ENCODE peak calls at places on chromosomes 11 and 22, in five cellular contexts. One of them, this sample, is unnamed.

GRCh38 chr22:46449974-46450745 is 87.3 kb downstream of the CELSR1 start:
- DNase-seq in PC-3: no peak
- DNase-seq in endodermal cell: peak
- DNase-seq in fibroblast of lung: no peak
- DNase-seq in mammary epithelial cell: no peak
- DNase-seq in this sample: no peak

GRCh38 chr11:64358907-64359711 is at the start of gene RPS6KA4:
- DNase-seq in PC-3: peak
- DNase-seq in endodermal cell: peak
- DNase-seq in fibroblast of lung: peak
- DNase-seq in mammary epithelial cell: peak
- DNase-seq in this sample: peak

GRCh38 chr22:48560389-48560751 is 1267.3 kb downstream of the BRD1 start:
- DNase-seq in mammary epithelial cell: no peak
- DNase-seq in endodermal cell: no peak
- DNase-seq in PC-3: no peak
- DNase-seq in fibroblast of lung: no peak
- DNase-seq in this sample: no peak

GRCh38 chr11:124656759-124657627 is 16.5 kb downstream of the SIAE start:
- DNase-seq in PC-3: no peak
- DNase-seq in fibroblast of lung: peak
- DNase-seq in mammary epithelial cell: peak
- DNase-seq in endodermal cell: peak
- DNase-seq in this sample: no peak

GRCh38 chr11:27875480-27876208 is 175.4 kb upstream of the BDNF start:
- DNase-seq in PC-3: peak
- DNase-seq in endodermal cell: no peak
- DNase-seq in fibroblast of lung: no peak
- DNase-seq in mammary epithelial cell: peak
- DNase-seq in this sample: no peak

GRCh38 chr11:85281550-85281949 is 345.6 kb downstream of the DLG2 start:
- DNase-seq in endodermal cell: no peak
- DNase-seq in fibroblast of lung: no peak
- DNase-seq in mammary epithelial cell: no peak
- DNase-seq in PC-3: no peak
- DNase-seq in this sample: no peak

GRCh38 chr22:45918455-45919370 is 58.2 kb downstream of the WNT7B start:
- DNase-seq in fibroblast of lung: peak
- DNase-seq in mammary epithelial cell: peak
- DNase-seq in PC-3: peak
- DNase-seq in endodermal cell: no peak
- DNase-seq in this sample: no peak

GRCh38 chr11:86016451-86016850 is 52.4 kb downstream of the PICALM start:
- DNase-seq in mammary epithelial cell: no peak
- DNase-seq in endodermal cell: no peak
- DNase-seq in fibroblast of lung: no peak
- DNase-seq in PC-3: no peak
- DNase-seq in this sample: no peak

GRCh38 chr11:70675697-70676374 is 277.5 kb downstream of the CTTN start:
- DNase-seq in PC-3: peak
- DNase-seq in fibroblast of lung: no peak
- DNase-seq in mammary epithelial cell: no peak
- DNase-seq in endodermal cell: no peak
- DNase-seq in this sample: peak

GRCh38 chr11:36350137-36350513 is 54.0 kb downstream of the PRR5L start:
- DNase-seq in PC-3: no peak
- DNase-seq in fibroblast of lung: no peak
- DNase-seq in mammary epithelial cell: no peak
- DNase-seq in endodermal cell: no peak
- DNase-seq in this sample: peak

GRCh38 chr11:15843309-15843857 is 513.0 kb downstream of the SOX6 start:
- DNase-seq in PC-3: no peak
- DNase-seq in mammary epithelial cell: peak
- DNase-seq in fibroblast of lung: peak
- DNase-seq in endodermal cell: peak
- DNase-seq in this sample: no peak

GRCh38 chr11:73265853-73266643 is 6.1 kb upstream of the P2RY6 start:
- DNase-seq in PC-3: no peak
- DNase-seq in mammary epithelial cell: no peak
- DNase-seq in fibroblast of lung: no peak
- DNase-seq in endodermal cell: no peak
- DNase-seq in this sample: no peak

GRCh38 chr22:44347098-44347497 is 34.3 kb upstream of the SHISAL1 start:
- DNase-seq in endodermal cell: no peak
- DNase-seq in PC-3: no peak
- DNase-seq in mammary epithelial cell: no peak
- DNase-seq in fibroblast of lung: peak
- DNase-seq in this sample: no peak

GRCh38 chr11:23041104-23041503 is 180.8 kb upstream of the CCDC179 start:
- DNase-seq in fibroblast of lung: no peak
- DNase-seq in endodermal cell: no peak
- DNase-seq in mammary epithelial cell: no peak
- DNase-seq in PC-3: no peak
- DNase-seq in this sample: peak

GRCh38 chr11:79362358-79362757 is 78.5 kb downstream of the TENM4 start:
- DNase-seq in PC-3: no peak
- DNase-seq in mammary epithelial cell: no peak
- DNase-seq in fibroblast of lung: no peak
- DNase-seq in endodermal cell: no peak
- DNase-seq in this sample: no peak

GRCh38 chr11:7691759-7692334 is 14.4 kb downstream of the OVCH2 start:
- DNase-seq in fibroblast of lung: peak
- DNase-seq in mammary epithelial cell: no peak
- DNase-seq in endodermal cell: no peak
- DNase-seq in PC-3: no peak
- DNase-seq in this sample: no peak

GRCh38 chr11:35879361-35879760 is 64.5 kb upstream of the LDLRAD3 start:
- DNase-seq in endodermal cell: no peak
- DNase-seq in fibroblast of lung: no peak
- DNase-seq in mammary epithelial cell: no peak
- DNase-seq in PC-3: no peak
- DNase-seq in this sample: no peak

GRCh38 chr22:19878461-19879247 is 24.0 kb upstream of the GNB1L start:
- DNase-seq in mammary epithelial cell: no peak
- DNase-seq in fibroblast of lung: no peak
- DNase-seq in endodermal cell: peak
- DNase-seq in PC-3: no peak
- DNase-seq in this sample: no peak

GRCh38 chr11:11471196-11471595 is 118.1 kb upstream of the CSNK2A3 start:
- DNase-seq in endodermal cell: no peak
- DNase-seq in fibroblast of lung: no peak
- DNase-seq in PC-3: peak
- DNase-seq in mammary epithelial cell: no peak
- DNase-seq in this sample: no peak

GRCh38 chr22:37797874-37798500 is 9.7 kb upstream of the GCAT start:
- DNase-seq in mammary epithelial cell: no peak
- DNase-seq in fibroblast of lung: no peak
- DNase-seq in endodermal cell: no peak
- DNase-seq in PC-3: no peak
- DNase-seq in this sample: no peak

GRCh38 chr11:46492540-46492939 is 101.0 kb upstream of the CHRM4 start:
- DNase-seq in PC-3: no peak
- DNase-seq in fibroblast of lung: no peak
- DNase-seq in mammary epithelial cell: no peak
- DNase-seq in endodermal cell: no peak
- DNase-seq in this sample: peak

GRCh38 chr11:61083601-61084147 is 18.6 kb upstream of the CD5 start:
- DNase-seq in fibroblast of lung: no peak
- DNase-seq in mammary epithelial cell: no peak
- DNase-seq in PC-3: no peak
- DNase-seq in endodermal cell: no peak
- DNase-seq in this sample: no peak

GRCh38 chr11:113213549-113213948 is 100.8 kb upstream of the TTC12 start:
- DNase-seq in endodermal cell: no peak
- DNase-seq in mammary epithelial cell: no peak
- DNase-seq in fibroblast of lung: no peak
- DNase-seq in PC-3: peak
- DNase-seq in this sample: no peak

GRCh38 chr11:47271328-47271727 is 1.4 kb downstream of the MADD start:
- DNase-seq in mammary epithelial cell: no peak
- DNase-seq in PC-3: no peak
- DNase-seq in endodermal cell: no peak
- DNase-seq in fibroblast of lung: no peak
- DNase-seq in this sample: no peak

GRCh38 chr11:47248664-47249377 is at the start of gene ACP2:
- DNase-seq in endodermal cell: peak
- DNase-seq in mammary epithelial cell: peak
- DNase-seq in fibroblast of lung: peak
- DNase-seq in PC-3: peak
- DNase-seq in this sample: peak

GRCh38 chr11:134244593-134244992 is 8.6 kb downstream of the THYN1 start:
- DNase-seq in fibroblast of lung: no peak
- DNase-seq in endodermal cell: peak
- DNase-seq in PC-3: peak
- DNase-seq in mammary epithelial cell: no peak
- DNase-seq in this sample: no peak

GRCh38 chr11:3225159-3225758 is 6.6 kb upstream of the MRGPRG start:
- DNase-seq in endodermal cell: peak
- DNase-seq in fibroblast of lung: no peak
- DNase-seq in PC-3: no peak
- DNase-seq in mammary epithelial cell: no peak
- DNase-seq in this sample: no peak

GRCh38 chr11:69009441-69010211 is 3.4 kb downstream of the MRGPRF start:
- DNase-seq in endodermal cell: peak
- DNase-seq in mammary epithelial cell: no peak
- DNase-seq in fibroblast of lung: peak
- DNase-seq in PC-3: no peak
- DNase-seq in this sample: no peak

GRCh38 chr11:69006816-69007215 is 6.2 kb downstream of the MRGPRF start:
- DNase-seq in endodermal cell: peak
- DNase-seq in PC-3: no peak
- DNase-seq in mammary epithelial cell: no peak
- DNase-seq in fibroblast of lung: no peak
- DNase-seq in this sample: no peak

GRCh38 chr11:69010361-69010891 is 2.6 kb downstream of the MRGPRF start:
- DNase-seq in PC-3: peak
- DNase-seq in endodermal cell: no peak
- DNase-seq in mammary epithelial cell: peak
- DNase-seq in fibroblast of lung: peak
- DNase-seq in this sample: no peak

GRCh38 chr11:69007978-69008381 is 5.1 kb downstream of the MRGPRF start:
- DNase-seq in PC-3: no peak
- DNase-seq in endodermal cell: peak
- DNase-seq in fibroblast of lung: peak
- DNase-seq in mammary epithelial cell: no peak
- DNase-seq in this sample: no peak

GRCh38 chr11:69008774-69009440 is 4.1 kb downstream of the MRGPRF start:
- DNase-seq in fibroblast of lung: peak
- DNase-seq in endodermal cell: peak
- DNase-seq in mammary epithelial cell: peak
- DNase-seq in PC-3: peak
- DNase-seq in this sample: peak
- TF ChIP-seq CTCF in fibroblast of lung: no peak
- TF ChIP-seq CTCF in endodermal cell: no peak
- TF ChIP-seq CTCF in mammary epithelial cell: no peak
- TF ChIP-seq CTCF in PC-3: no peak
- TF ChIP-seq CTCF in this sample: no peak

GRCh38 chr11:88831303-88831890 is 234.4 kb downstream of the GRM5 start:
- DNase-seq in PC-3: no peak
- DNase-seq in endodermal cell: no peak
- DNase-seq in fibroblast of lung: no peak
- DNase-seq in mammary epithelial cell: no peak
- DNase-seq in this sample: no peak

GRCh38 chr11:88827018-88827676 is 238.6 kb downstream of the GRM5 start:
- DNase-seq in mammary epithelial cell: no peak
- DNase-seq in PC-3: peak
- DNase-seq in fibroblast of lung: no peak
- DNase-seq in endodermal cell: no peak
- DNase-seq in this sample: no peak
- H3K9ac ChIP-seq in mammary epithelial cell: no peak
- H3K9ac ChIP-seq in PC-3: no peak
- H3K9ac ChIP-seq in fibroblast of lung: no peak
- H3K9ac ChIP-seq in endodermal cell: no peak
- H3K9ac ChIP-seq in this sample: no peak

DNA sequence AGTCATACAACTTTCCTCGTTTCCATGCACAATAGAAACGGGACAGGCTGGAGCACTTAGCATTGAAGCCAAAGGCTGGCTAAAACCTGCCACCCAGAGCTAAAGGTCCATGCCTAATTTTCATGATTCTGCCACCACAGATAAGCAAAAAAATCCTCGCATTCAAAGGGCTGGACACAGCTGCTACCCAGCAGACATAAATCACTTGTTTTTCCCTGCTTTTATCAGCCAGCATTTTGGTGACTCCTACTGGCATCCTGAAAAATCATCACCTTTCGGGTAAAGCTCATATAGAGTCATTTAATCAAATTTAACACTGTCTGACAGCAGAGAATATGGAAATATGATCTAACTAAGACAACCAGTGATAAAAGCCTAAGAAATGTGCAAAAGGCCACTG is 37.9 kb downstream of the ALG9 start:
- DNase-seq in mammary epithelial cell: no peak
- DNase-seq in endodermal cell: no peak
- DNase-seq in PC-3: no peak
- DNase-seq in fibroblast of lung: no peak
- DNase-seq in this sample: no peak
- TF ChIP-seq CTCF in mammary epithelial cell: no peak
- TF ChIP-seq CTCF in endodermal cell: peak
- TF ChIP-seq CTCF in PC-3: no peak
- TF ChIP-seq CTCF in fibroblast of lung: no peak
- TF ChIP-seq CTCF in this sample: no peak

GRCh38 chr11:71992331-71992730 is 6.4 kb upstream of the IL18BP start:
- DNase-seq in mammary epithelial cell: no peak
- DNase-seq in endodermal cell: no peak
- DNase-seq in PC-3: no peak
- DNase-seq in fibroblast of lung: no peak
- DNase-seq in this sample: no peak
- H3K9ac ChIP-seq in mammary epithelial cell: no peak
- H3K9ac ChIP-seq in endodermal cell: no peak
- H3K9ac ChIP-seq in PC-3: no peak
- H3K9ac ChIP-seq in fibroblast of lung: no peak
- H3K9ac ChIP-seq in this sample: no peak

GRCh38 chr11:117823294-117823940 is 1.1 kb downstream of the FXYD2 start:
- DNase-seq in mammary epithelial cell: no peak
- DNase-seq in PC-3: no peak
- DNase-seq in endodermal cell: peak
- DNase-seq in fibroblast of lung: no peak
- DNase-seq in this sample: no peak
- TF ChIP-seq CTCF in mammary epithelial cell: peak
- TF ChIP-seq CTCF in PC-3: peak
- TF ChIP-seq CTCF in endodermal cell: peak
- TF ChIP-seq CTCF in fibroblast of lung: no peak
- TF ChIP-seq CTCF in this sample: no peak

GRCh38 chr11:120167659-120168058 is 29.7 kb upstream of the TRIM29 start:
- DNase-seq in fibroblast of lung: no peak
- DNase-seq in endodermal cell: no peak
- DNase-seq in PC-3: no peak
- DNase-seq in mammary epithelial cell: no peak
- DNase-seq in this sample: no peak

GRCh38 chr11:120168108-120168959 is 30.4 kb upstream of the TRIM29 start:
- DNase-seq in PC-3: no peak
- DNase-seq in endodermal cell: no peak
- DNase-seq in fibroblast of lung: no peak
- DNase-seq in mammary epithelial cell: no peak
- DNase-seq in this sample: no peak

GRCh38 chr11:120169981-120170698 is 32.2 kb upstream of the TRIM29 start:
- DNase-seq in PC-3: no peak
- DNase-seq in mammary epithelial cell: no peak
- DNase-seq in fibroblast of lung: no peak
- DNase-seq in endodermal cell: peak
- DNase-seq in this sample: peak

GRCh38 chr11:120170741-120171261 is 32.9 kb upstream of the TRIM29 start:
- DNase-seq in mammary epithelial cell: no peak
- DNase-seq in PC-3: no peak
- DNase-seq in fibroblast of lung: no peak
- DNase-seq in endodermal cell: no peak
- DNase-seq in this sample: no peak

GRCh38 chr11:120168960-120169681 is 31.2 kb upstream of the TRIM29 start:
- DNase-seq in mammary epithelial cell: peak
- DNase-seq in endodermal cell: peak
- DNase-seq in fibroblast of lung: peak
- DNase-seq in PC-3: peak
- DNase-seq in this sample: peak
- H3K9ac ChIP-seq in mammary epithelial cell: peak
- H3K9ac ChIP-seq in endodermal cell: peak
- H3K9ac ChIP-seq in fibroblast of lung: peak
- H3K9ac ChIP-seq in PC-3: peak
- H3K9ac ChIP-seq in this sample: peak